ENCODE peak calls at places on chromosome X, in seven cellular contexts. Z is GM06990, J is BJ, M is PC-3, A is endothelial cell, C is Calu3, D is WERI-Rb-1. I is an unnamed sample.

GRCh38 chrX:76454456-76454927 is 27.0 kb downstream of the MAGEE1 start:
- DNase-seq in C (peak), J (no peak), A (peak), M (peak), Z (peak), D (no peak), I (no peak)

GRCh38 chrX:13283512-13283911 is 36.3 kb downstream of the ATXN3L start:
- DNase-seq in J (no peak), C (no peak), Z (no peak), A (no peak), M (no peak), D (no peak), I (no peak)

GRCh38 chrX:63350551-63350950 is 581 bp downstream of the SPIN4 start:
- DNase-seq in J (no peak), A (peak), Z (peak), M (peak), D (peak), C (peak), I (no peak)

GRCh38 chrX:20594985-20595384 is 328.3 kb upstream of the RPS6KA3 start:
- DNase-seq in C (peak), A (no peak), Z (no peak), J (no peak), D (no peak), M (peak), I (no peak)

GRCh38 chrX:73214366-73215094 is at the start of gene NAP1L2:
- DNase-seq in J (no peak), C (no peak), D (no peak), A (peak), Z (peak), M (peak), I (peak)

GRCh38 chrX:148929686-148930085 is 429.3 kb downstream of the AFF2 start:
- DNase-seq in D (no peak), A (no peak), C (no peak), J (no peak), M (no peak), Z (no peak), I (no peak)

GRCh38 chrX:151384807-151385206 is 12.2 kb upstream of the VMA21 start:
- DNase-seq in C (no peak), A (no peak), Z (no peak), J (no peak), D (no peak), M (no peak), I (no peak)

GRCh38 chrX:108439434-108439883 is at the start of gene COL4A5:
- DNase-seq in Z (peak), D (no peak), A (peak), M (peak), C (peak), J (no peak), I (peak)

GRCh38 chrX:36787787-36788186 is 220.4 kb upstream of the FAM47C start:
- DNase-seq in M (no peak), Z (no peak), J (no peak), D (no peak), A (no peak), C (no peak), I (no peak)

GRCh38 chrX:154096140-154097002 is 1.1 kb downstream of the MECP2 start:
- DNase-seq in J (no peak), D (peak), C (no peak), M (peak), Z (peak), A (peak), I (no peak)

GRCh38 chrX:29728639-29729038 is 486.7 kb upstream of the MAGEB2 start:
- DNase-seq in M (no peak), A (no peak), C (no peak), D (no peak), Z (no peak), J (no peak), I (no peak)

GRCh38 chrX:132480581-132481203 is 8.1 kb downstream of the MBNL3 start:
- DNase-seq in A (no peak), D (no peak), C (peak), M (peak), Z (peak), J (peak), I (no peak)

GRCh38 chrX:135543924-135544323 is 23.5 kb downstream of the INTS6L start:
- DNase-seq in C (no peak), J (no peak), D (peak), M (no peak), A (peak), Z (no peak), I (no peak)

GRCh38 chrX:1453390-1453783 is 678 bp upstream of the ASMTL start:
- DNase-seq in Z (no peak), D (no peak), M (no peak), J (peak), A (no peak), C (no peak), I (no peak)

GRCh38 chrX:108737754-108738153 is 1.4 kb upstream of the IRS4 start:
- DNase-seq in C (no peak), J (no peak), M (no peak), Z (no peak), A (no peak), D (no peak), I (no peak)

GRCh38 chrX:69165116-69165651 is at the start of gene PJA1:
- DNase-seq in M (peak), D (peak), A (peak), J (no peak), Z (peak), C (peak), I (peak)

GRCh38 chrX:107674480-107675364 is 46.4 kb downstream of the PRPS1 start:
- DNase-seq in C (no peak), M (no peak), A (no peak), Z (no peak), J (no peak), D (peak), I (no peak)

GRCh38 chrX:135518161-135518560 is 2.3 kb upstream of the INTS6L start:
- DNase-seq in J (no peak), Z (no peak), C (no peak), D (no peak), A (no peak), M (no peak), I (no peak)

GRCh38 chrX:77899081-77899828 is at the start of gene COX7B:
- DNase-seq in Z (peak), C (peak), M (peak), D (peak), A (peak), J (peak), I (peak)

GRCh38 chrX:111467896-111468295 is 43.5 kb upstream of the SERTM2 start:
- DNase-seq in J (no peak), D (no peak), M (no peak), C (no peak), A (no peak), Z (no peak), I (no peak)

GRCh38 chrX:7147431-7147977 is at the start of gene STS:
- DNase-seq in D (peak), A (peak), C (peak), M (no peak), Z (no peak), J (no peak), I (peak)